ENCODE peak calls at places on chromosomes 12 and 14, in seven cellular contexts. One of them, this sample, is unnamed.
A peak's percentile ranks its signal among the peaks of the same experiment; 100 is the strongest.

GRCh38 chr14:77830692-77831091 is 30.8 kb downstream of the ADCK1 start:
- DNase-seq in HS-5: no peak
- DNase-seq in pulmonary artery endothelial cell: no peak
- DNase-seq in germinal center: no peak
- DNase-seq in NCI-H1105: no peak
- DNase-seq in CD8-positive, alpha-beta T cell: no peak
- DNase-seq in right cardiac atrium: no peak
- DNase-seq in this sample: no peak

GRCh38 chr12:116665666-116666304 is 72.1 kb downstream of the SPRING1 start:
- DNase-seq in right cardiac atrium: no peak
- DNase-seq in CD8-positive, alpha-beta T cell: no peak
- DNase-seq in NCI-H1105: no peak
- DNase-seq in germinal center: no peak
- DNase-seq in HS-5: no peak
- DNase-seq in pulmonary artery endothelial cell: no peak
- DNase-seq in this sample: no peak

GRCh38 chr14:105500036-105500725 is 9.1 kb downstream of the TEDC1 start:
- DNase-seq in right cardiac atrium: no peak
- DNase-seq in NCI-H1105: no peak
- DNase-seq in germinal center: no peak
- DNase-seq in CD8-positive, alpha-beta T cell: peak; percentile 5
- DNase-seq in HS-5: no peak
- DNase-seq in pulmonary artery endothelial cell: no peak
- DNase-seq in this sample: no peak

GRCh38 chr14:43308411-43308810 is 1198.7 kb downstream of the FSCB start:
- DNase-seq in right cardiac atrium: no peak
- DNase-seq in CD8-positive, alpha-beta T cell: no peak
- DNase-seq in pulmonary artery endothelial cell: no peak
- DNase-seq in NCI-H1105: no peak
- DNase-seq in HS-5: no peak
- DNase-seq in germinal center: no peak
- DNase-seq in this sample: no peak

GRCh38 chr12:2487278-2487677 is 307.5 kb upstream of the FKBP4 start:
- DNase-seq in right cardiac atrium: no peak
- DNase-seq in HS-5: no peak
- DNase-seq in germinal center: no peak
- DNase-seq in NCI-H1105: no peak
- DNase-seq in pulmonary artery endothelial cell: no peak
- DNase-seq in CD8-positive, alpha-beta T cell: no peak
- DNase-seq in this sample: no peak

GRCh38 chr12:121810833-121811433 is 7.1 kb downstream of the SETD1B start:
- DNase-seq in NCI-H1105: no peak
- DNase-seq in right cardiac atrium: no peak
- DNase-seq in pulmonary artery endothelial cell: no peak
- DNase-seq in HS-5: no peak
- DNase-seq in germinal center: no peak
- DNase-seq in CD8-positive, alpha-beta T cell: no peak
- DNase-seq in this sample: no peak

GRCh38 chr12:121494093-121494787 is 86.6 kb downstream of the KDM2B start:
- DNase-seq in germinal center: peak; percentile 74
- DNase-seq in right cardiac atrium: peak; percentile 41
- DNase-seq in CD8-positive, alpha-beta T cell: peak; percentile 71
- DNase-seq in NCI-H1105: no peak
- DNase-seq in pulmonary artery endothelial cell: no peak
- DNase-seq in HS-5: no peak
- DNase-seq in this sample: no peak

GRCh38 chr12:110741795-110742717 is 635 bp downstream of the PPP1CC start:
- DNase-seq in pulmonary artery endothelial cell: no peak
- DNase-seq in CD8-positive, alpha-beta T cell: no peak
- DNase-seq in germinal center: peak; percentile 30
- DNase-seq in NCI-H1105: peak; percentile 62
- DNase-seq in right cardiac atrium: peak; percentile 36
- DNase-seq in HS-5: no peak
- DNase-seq in this sample: no peak

GRCh38 chr12:7448099-7448498 is 4.1 kb upstream of the CD163L1 start:
- DNase-seq in right cardiac atrium: no peak
- DNase-seq in pulmonary artery endothelial cell: no peak
- DNase-seq in NCI-H1105: no peak
- DNase-seq in CD8-positive, alpha-beta T cell: no peak
- DNase-seq in HS-5: no peak
- DNase-seq in germinal center: no peak
- DNase-seq in this sample: no peak

GRCh38 chr12:100901266-100901665 is 106.7 kb downstream of the ANO4 start:
- DNase-seq in pulmonary artery endothelial cell: no peak
- DNase-seq in right cardiac atrium: no peak
- DNase-seq in HS-5: no peak
- DNase-seq in CD8-positive, alpha-beta T cell: no peak
- DNase-seq in NCI-H1105: no peak
- DNase-seq in germinal center: no peak
- DNase-seq in this sample: no peak

GRCh38 chr12:47124451-47124850 is 44.7 kb upstream of the AMIGO2 start:
- DNase-seq in NCI-H1105: no peak
- DNase-seq in HS-5: peak; percentile 25
- DNase-seq in CD8-positive, alpha-beta T cell: no peak
- DNase-seq in right cardiac atrium: no peak
- DNase-seq in germinal center: no peak
- DNase-seq in pulmonary artery endothelial cell: no peak
- DNase-seq in this sample: no peak

GRCh38 chr14:62604524-62604923 is 440.7 kb downstream of the KCNH5 start:
- DNase-seq in NCI-H1105: no peak
- DNase-seq in germinal center: no peak
- DNase-seq in CD8-positive, alpha-beta T cell: no peak
- DNase-seq in HS-5: no peak
- DNase-seq in pulmonary artery endothelial cell: no peak
- DNase-seq in right cardiac atrium: no peak
- DNase-seq in this sample: no peak

GRCh38 chr12:726281-727140 is 25.9 kb upstream of the WNK1 start:
- DNase-seq in pulmonary artery endothelial cell: no peak
- DNase-seq in HS-5: no peak
- DNase-seq in NCI-H1105: no peak
- DNase-seq in right cardiac atrium: no peak
- DNase-seq in CD8-positive, alpha-beta T cell: peak; percentile 6
- DNase-seq in germinal center: no peak
- DNase-seq in this sample: peak; percentile 11